ENCODE peak calls at places on chromosomes 5 and 9, in five cellular contexts. K, V, O, C and G are unnamed samples.

GRCh38 chr5:115961413-115962238 is 649 bp upstream of the LVRN start:
- DNase-seq in K (no peak), V (no peak), O (no peak), C (peak), G (no peak)

GRCh38 chr5:58759745-58760144 is 176.9 kb downstream of the RAB3C start:
- DNase-seq in K (no peak), V (no peak), O (no peak), C (no peak), G (no peak)

GRCh38 chr9:68498816-68499215 is 41.9 kb downstream of the TMEM252 start:
- DNase-seq in K (no peak), V (no peak), O (no peak), C (no peak), G (no peak)

GRCh38 chr9:98105006-98105405 is 14.0 kb downstream of the TRIM14 start:
- DNase-seq in K (no peak), V (no peak), O (peak), C (peak), G (no peak)

GRCh38 chr5:179486596-179487051 is 63.7 kb upstream of the RUFY1 start:
- DNase-seq in K (no peak), V (no peak), O (no peak), C (no peak), G (no peak)

GRCh38 chr5:118968406-118968911 is 19.9 kb downstream of the DTWD2 start:
- DNase-seq in K (no peak), V (no peak), O (no peak), C (no peak), G (no peak)

GRCh38 chr5:56025303-56025885 is 30.6 kb upstream of the IL6ST start:
- DNase-seq in K (peak), V (no peak), O (no peak), C (no peak), G (peak)

GRCh38 chr9:136296434-136297015 is 7.4 kb downstream of the CCDC187 start:
- DNase-seq in K (no peak), V (no peak), O (no peak), C (no peak), G (no peak)

GRCh38 chr9:129958771-129959170 is 84.2 kb downstream of the FNBP1 start:
- DNase-seq in K (no peak), V (no peak), O (no peak), C (no peak), G (no peak)

GRCh38 chr9:117963493-117963892 is 259.3 kb downstream of the TLR4 start:
- DNase-seq in K (no peak), V (no peak), O (no peak), C (no peak), G (no peak)

GRCh38 chr5:150144211-150144801 is 11.3 kb downstream of the PDGFRB start:
- DNase-seq in K (no peak), V (no peak), O (no peak), C (no peak), G (no peak)

GRCh38 chr9:28956111-28956880 is 1383.0 kb upstream of the C9orf72 start:
- DNase-seq in K (no peak), V (no peak), O (no peak), C (no peak), G (no peak)

GRCh38 chr5:84379749-84380148 is 4.9 kb downstream of the EDIL3 start:
- DNase-seq in K (no peak), V (no peak), O (no peak), C (no peak), G (no peak)